ENCODE peak calls at places on chromosomes 13 and 19, in five cellular contexts. L is PC-3, S is NT2/D1, O is endodermal cell, B is neuronal stem cell. T is an unnamed sample.

GRCh38 chr13:99176309-99177276 is 24.1 kb upstream of the UBAC2 start:
- DNase-seq in B (peak; percentile 59), L (peak; percentile 81), O (peak; percentile 94), S (peak; percentile 68), T (peak; percentile 84)

GRCh38 chr13:31209172-31209818 is 9.5 kb downstream of the B3GLCT start:
- DNase-seq in B (no peak), L (no peak), O (peak; percentile 73), S (peak; percentile 23), T (no peak)

GRCh38 chr19:49987159-49987698 is 26.3 kb upstream of the SIGLEC11 start:
- DNase-seq in B (peak; percentile 99), S (peak; percentile 84), L (peak; percentile 95), O (peak; percentile 99), T (peak; percentile 94)

GRCh38 chr13:101425156-101425471 is 8.8 kb upstream of the NALCN start:
- DNase-seq in S (no peak), O (no peak), L (no peak), B (no peak), T (no peak)

GRCh38 chr19:41407271-41407670 is 9.7 kb downstream of the BCKDHA start:
- DNase-seq in B (no peak), L (no peak), S (peak; percentile 30), O (peak; percentile 92), T (no peak)

GRCh38 chr19:33507021-33507956 is 14.3 kb downstream of the PEPD start:
- DNase-seq in S (no peak), B (no peak), O (no peak), L (peak; percentile 45), T (no peak)

GRCh38 chr13:49898792-49899191 is 37.3 kb downstream of the SPRYD7 start:
- DNase-seq in O (no peak), S (no peak), B (no peak), L (no peak), T (no peak)

GRCh38 chr13:62483774-62484173 is 1068.1 kb upstream of the PCDH20 start:
- DNase-seq in O (no peak), S (no peak), L (no peak), B (no peak), T (peak; percentile 34)

GRCh38 chr19:3073931-3074595 is 11.8 kb upstream of the TLE5 start:
- DNase-seq in O (peak; percentile 78), S (no peak), B (no peak), L (no peak), T (no peak)

GRCh38 chr13:105735269-105735668 is 800.2 kb downstream of the EFNB2 start:
- DNase-seq in O (no peak), L (no peak), S (no peak), B (no peak), T (peak; percentile 18)

GRCh38 chr13:74320282-74320681 is 186.1 kb upstream of the KLF12 start:
- DNase-seq in B (no peak), S (no peak), O (no peak), L (no peak), T (no peak)

GRCh38 chr19:32828643-32829344 is 40.8 kb downstream of the SLC7A9 start:
- DNase-seq in O (no peak), B (no peak), L (no peak), S (no peak), T (no peak)

GRCh38 chr19:15123031-15123890 is 16.1 kb downstream of the SYDE1 start:
- DNase-seq in L (no peak), O (no peak), S (no peak), B (no peak), T (no peak)

GRCh38 chr13:35953537-35954206 is 177.5 kb downstream of the DCLK1 start:
- DNase-seq in O (peak; percentile 88), L (peak; percentile 76), B (peak; percentile 69), S (peak; percentile 72), T (peak; percentile 97)

GRCh38 chr13:20131057-20131832 is 29.6 kb downstream of the GJA3 start:
- DNase-seq in B (no peak), O (peak; percentile 36), L (no peak), S (no peak), T (no peak)

GRCh38 chr13:35787937-35788336 is 311.4 kb upstream of the MAB21L1 start:
- DNase-seq in S (no peak), L (no peak), B (no peak), O (no peak), T (no peak)

GRCh38 chr13:113283904-113284303 is 13.1 kb upstream of the LAMP1 start:
- DNase-seq in L (no peak), S (no peak), O (no peak), B (no peak), T (no peak)

GRCh38 chr19:54142166-54142780 is 4.7 kb downstream of the CNOT3 start:
- DNase-seq in L (no peak), S (no peak), B (no peak), O (no peak), T (no peak)

GRCh38 chr13:35891973-35892441 is 239.2 kb downstream of the DCLK1 start:
- DNase-seq in L (peak; percentile 87), S (no peak), O (no peak), B (no peak), T (peak; percentile 26)

GRCh38 chr19:35040826-35041547 is 534 bp upstream of the HPN start:
- DNase-seq in B (no peak), S (no peak), O (peak; percentile 92), L (no peak), T (no peak)

GRCh38 chr13:27954406-27954851 is 14.7 kb downstream of the CDX2 start:
- DNase-seq in L (peak; percentile 29), S (no peak), O (peak; percentile 79), B (no peak), T (peak; percentile 49)

GRCh38 chr13:111907341-111907880 is 159.5 kb upstream of the SOX1 start:
- DNase-seq in O (peak; percentile 21), S (no peak), B (no peak), L (no peak), T (no peak)

GRCh38 chr19:44585371-44586141 is 27.8 kb upstream of the IGSF23 start:
- DNase-seq in L (peak; percentile 75), B (no peak), O (no peak), S (no peak), T (peak; percentile 29)

GRCh38 chr13:75495938-75496337 is 14.0 kb upstream of the TBC1D4 start:
- DNase-seq in B (no peak), S (no peak), L (no peak), O (no peak), T (peak; percentile 76)

GRCh38 chr19:919157-920050 is 2.3 kb downstream of the KISS1R start:
- DNase-seq in S (no peak), L (peak; percentile 38), O (peak; percentile 74), B (no peak), T (no peak)

GRCh38 chr13:69704311-69704710 is 403.3 kb upstream of the ATXN8OS start:
- DNase-seq in O (no peak), B (no peak), L (no peak), S (no peak), T (no peak)

GRCh38 chr13:108859202-108860012 is 230.0 kb downstream of the MYO16 start:
- DNase-seq in L (peak; percentile 30), S (no peak), B (no peak), O (no peak), T (peak; percentile 81)

GRCh38 chr13:110479215-110479545 is 82.3 kb downstream of the RAB20 start:
- DNase-seq in O (no peak), B (no peak), L (no peak), S (no peak), T (no peak)

GRCh38 chr13:110476220-110476617 is 85.3 kb downstream of the RAB20 start:
- DNase-seq in B (no peak), O (no peak), L (no peak), S (no peak), T (no peak)

GRCh38 chr13:110479648-110480047 is 81.9 kb downstream of the RAB20 start:
- DNase-seq in O (no peak), B (no peak), L (no peak), S (no peak), T (no peak)

GRCh38 chr13:110478405-110479214 is 82.9 kb downstream of the RAB20 start:
- DNase-seq in B (no peak), O (no peak), L (no peak), S (no peak), T (no peak)

DNA sequence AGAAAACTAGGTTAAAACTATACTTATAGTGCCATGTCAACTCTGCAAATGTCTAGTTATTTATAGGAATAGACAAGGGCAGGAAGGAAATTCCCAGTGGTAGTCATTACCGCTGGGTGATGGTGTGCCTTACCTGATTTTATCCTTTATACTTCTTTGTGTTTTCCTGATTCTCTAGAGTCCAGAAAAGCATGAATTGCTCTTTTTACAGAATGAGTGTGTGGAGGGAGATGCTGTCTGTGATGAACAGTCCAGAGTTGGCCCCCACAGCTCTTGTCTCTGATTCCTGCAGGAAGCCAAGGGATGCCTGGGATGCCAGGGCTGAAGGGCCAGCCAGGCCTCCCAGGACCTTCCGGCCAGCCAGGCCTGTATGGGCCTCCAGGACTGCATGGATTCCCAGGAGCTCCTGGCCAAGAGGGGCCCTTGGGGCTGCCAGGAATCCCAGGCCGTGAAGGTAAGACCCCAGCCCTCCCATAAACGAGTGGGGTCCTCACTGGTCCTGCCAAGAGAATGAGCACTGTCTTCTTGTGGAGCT is 83.7 kb downstream of the RAB20 start:
- DNase-seq in O (no peak), B (no peak), S (no peak), L (no peak), T (no peak)
- H3K4me1 ChIP-seq in O (no peaks in the 10 kb centered on the region), B (peaks cover 2% of the 10 kb centered on the region), S (peaks cover 5% of the 10 kb centered on the region), L (no peaks in the 10 kb centered on the region), T (no peaks in the 10 kb centered on the region)

GRCh38 chr19:18221815-18222725 is 4.2 kb downstream of the PDE4C start:
- DNase-seq in B (no peak), L (no peak), O (no peak), S (no peak), T (no peak)

GRCh38 chr19:18218600-18218999 is 7.6 kb downstream of the PDE4C start:
- DNase-seq in B (no peak), L (no peak), O (no peak), S (no peak), T (no peak)

GRCh38 chr19:18218159-18218558 is 8.1 kb downstream of the PDE4C start:
- DNase-seq in L (no peak), B (no peak), O (no peak), S (no peak), T (no peak)

GRCh38 chr19:18219911-18220631 is 6.2 kb downstream of the PDE4C start:
- DNase-seq in L (no peak), S (no peak), O (no peak), B (no peak), T (no peak)

DNA sequence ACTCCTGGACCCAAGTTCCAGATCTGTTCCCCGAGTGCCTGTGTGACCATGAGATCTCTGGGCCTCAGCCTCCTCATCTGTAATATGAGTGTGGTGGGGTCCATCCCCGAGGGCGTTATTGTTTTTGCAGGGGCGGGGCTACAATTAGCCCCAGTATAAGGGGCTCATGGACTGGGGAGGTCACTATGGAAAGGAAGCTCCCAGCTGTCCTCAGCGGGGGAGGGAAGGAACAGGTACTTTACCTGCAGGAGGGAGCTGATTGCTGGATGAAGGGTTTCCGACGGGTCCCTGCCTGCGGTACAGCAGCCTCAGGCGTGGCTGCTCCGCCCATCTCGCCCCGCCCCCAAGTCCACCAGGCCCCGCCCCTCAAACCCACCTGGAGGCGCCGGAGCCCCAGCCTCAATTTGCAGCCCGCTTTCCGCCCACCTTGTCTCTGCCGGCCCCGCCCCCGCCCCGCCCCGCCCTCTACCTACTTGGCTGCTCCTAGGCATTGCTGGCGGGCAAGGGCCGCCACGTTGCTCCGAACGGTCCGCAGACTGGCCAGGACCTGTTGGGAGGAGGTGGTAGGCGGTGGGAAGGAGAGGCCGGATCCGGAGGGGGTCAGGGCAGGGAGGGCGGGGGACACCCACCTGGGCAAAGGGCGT is 5.5 kb downstream of the PDE4C start:
- DNase-seq in S (no peak), B (no peak), L (no peak), O (peak; percentile 99), T (no peak)
- H3K4me3 ChIP-seq in S (peak overlapping the region; percentile 12), B (no peak overlapping the region), L (no peak overlapping the region), O (no peak overlapping the region), T (no peak overlapping the region)

GRCh38 chr19:38303517-38304351 is at the start of gene C19orf33:
- DNase-seq in B (no peak), L (peak; percentile 88), O (peak; percentile 90), S (no peak), T (no peak)
- H3K9ac ChIP-seq in B (peak within 1 kb of the TSS; percentile 63), L (peak within 1 kb of the TSS; percentile 87), O (no peak within 1 kb of the TSS), S (peak within 1 kb of the TSS; percentile 64), T (no peak within 1 kb of the TSS)

GRCh38 chr19:46892252-46893179 is 31.7 kb downstream of the ARHGAP35 start:
- DNase-seq in B (no peak), O (no peak), L (no peak), S (no peak), T (no peak)
- H3K4me1 ChIP-seq in B (no peaks in the 10 kb centered on the region), O (no peaks in the 10 kb centered on the region), L (peaks cover 24% of the 10 kb centered on the region), S (no peaks in the 10 kb centered on the region), T (peaks cover 36% of the 10 kb centered on the region)